ENCODE peak calls at places on chromosomes 3 and 15, in five cellular contexts. H is right lobe of liver, K is H1, L is neuronal stem cell, E is MM.1S. Y is an unnamed sample. For H3K4me1 and H3K36me3, the result is how much of the 10 kb centered on the place peaks cover.

GRCh38 chr3:190811775-190812480 is 50.6 kb downstream of the GMNC start:
- DNase-seq in H (peak), K (peak), L (peak), E (peak), Y (peak)

GRCh38 chr15:56918907-56919707 is 663 bp downstream of the TCF12 start:
- DNase-seq in L (peak), E (peak), K (peak), H (peak), Y (no peak)

GRCh38 chr3:31461441-31461840 is 71.3 kb upstream of the STT3B start:
- DNase-seq in E (no peak), L (no peak), H (no peak), K (no peak), Y (no peak)

GRCh38 chr3:69129531-69129930 is 7.1 kb upstream of the LMOD3 start:
- DNase-seq in L (no peak), H (no peak), K (no peak), E (no peak), Y (no peak)

GRCh38 chr3:99170867-99171517 is 269.5 kb upstream of the DCBLD2 start:
- DNase-seq in K (no peak), H (peak), E (no peak), L (no peak), Y (no peak)

GRCh38 chr15:99424978-99425665 is 140.7 kb upstream of the MEF2A start:
- DNase-seq in E (no peak), L (no peak), K (no peak), H (peak), Y (no peak)

GRCh38 chr15:69338535-69339213 is 40.0 kb downstream of the PAQR5 start:
- DNase-seq in H (no peak), K (no peak), E (no peak), L (no peak), Y (no peak)

GRCh38 chr3:97720417-97720816 is 44.1 kb upstream of the ARL6 start:
- DNase-seq in E (no peak), K (no peak), L (no peak), H (no peak), Y (no peak)

GRCh38 chr15:38671675-38672141 is 107.1 kb upstream of the RASGRP1 start:
- DNase-seq in E (no peak), K (no peak), H (no peak), L (no peak), Y (no peak)

GRCh38 chr15:48682949-48683651 is 37.6 kb upstream of the FBN1 start:
- DNase-seq in K (no peak), L (no peak), H (peak), E (no peak), Y (no peak)

GRCh38 chr15:70375586-70375985 is 277.9 kb upstream of the TLE3 start:
- DNase-seq in K (no peak), L (no peak), E (no peak), H (no peak), Y (no peak)

DNA sequence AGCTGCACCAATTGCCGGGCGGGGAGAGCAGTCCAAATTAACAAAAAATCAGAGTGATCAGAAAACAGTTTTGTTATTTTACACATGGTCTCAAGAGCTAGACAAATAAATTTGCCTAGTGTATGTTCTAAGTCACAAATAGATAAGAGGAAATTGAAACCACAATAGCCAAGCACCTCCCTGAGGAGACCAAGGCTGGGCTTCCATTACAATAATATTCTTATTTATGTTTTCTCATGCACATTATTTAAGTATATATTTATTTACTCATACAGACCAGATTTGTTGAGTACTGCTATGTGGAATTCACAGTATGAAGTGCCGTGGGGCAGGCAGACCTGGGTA is 242.3 kb upstream of the ICE2 start:
- DNase-seq in H (no peak), K (no peak), L (no peak), E (no peak), Y (no peak)
- H3K4me3 ChIP-seq in H (no peak), K (no peak), L (no peak), E (no peak), Y (no peak)

GRCh38 chr3:71512544-71512943 is 71.0 kb downstream of the FOXP1 start:
- DNase-seq in E (no peak), H (no peak), K (no peak), L (no peak), Y (no peak)

GRCh38 chr3:71512000-71512399 is 71.5 kb downstream of the FOXP1 start:
- DNase-seq in L (no peak), K (no peak), H (no peak), E (peak), Y (no peak)

GRCh38 chr3:71514621-71515020 is 68.9 kb downstream of the FOXP1 start:
- DNase-seq in H (no peak), K (no peak), L (no peak), E (no peak), Y (no peak)

GRCh38 chr3:71513495-71513894 is 70.0 kb downstream of the FOXP1 start:
- DNase-seq in K (no peak), L (no peak), E (no peak), H (no peak), Y (no peak)

GRCh38 chr3:71513081-71513480 is 70.4 kb downstream of the FOXP1 start:
- DNase-seq in E (no peak), L (no peak), K (no peak), H (no peak), Y (no peak)
- H3K4me1 ChIP-seq in E (under half), L (under half), K (under half), H (under half), Y (under half)

GRCh38 chr15:42721016-42721415 is 15.9 kb downstream of the CDAN1 start:
- DNase-seq in K (no peak), H (no peak), E (no peak), L (no peak), Y (no peak)
- H3K36me3 ChIP-seq in K (under half), H (under half), E (under half), L (half or more), Y (under half)

DNA sequence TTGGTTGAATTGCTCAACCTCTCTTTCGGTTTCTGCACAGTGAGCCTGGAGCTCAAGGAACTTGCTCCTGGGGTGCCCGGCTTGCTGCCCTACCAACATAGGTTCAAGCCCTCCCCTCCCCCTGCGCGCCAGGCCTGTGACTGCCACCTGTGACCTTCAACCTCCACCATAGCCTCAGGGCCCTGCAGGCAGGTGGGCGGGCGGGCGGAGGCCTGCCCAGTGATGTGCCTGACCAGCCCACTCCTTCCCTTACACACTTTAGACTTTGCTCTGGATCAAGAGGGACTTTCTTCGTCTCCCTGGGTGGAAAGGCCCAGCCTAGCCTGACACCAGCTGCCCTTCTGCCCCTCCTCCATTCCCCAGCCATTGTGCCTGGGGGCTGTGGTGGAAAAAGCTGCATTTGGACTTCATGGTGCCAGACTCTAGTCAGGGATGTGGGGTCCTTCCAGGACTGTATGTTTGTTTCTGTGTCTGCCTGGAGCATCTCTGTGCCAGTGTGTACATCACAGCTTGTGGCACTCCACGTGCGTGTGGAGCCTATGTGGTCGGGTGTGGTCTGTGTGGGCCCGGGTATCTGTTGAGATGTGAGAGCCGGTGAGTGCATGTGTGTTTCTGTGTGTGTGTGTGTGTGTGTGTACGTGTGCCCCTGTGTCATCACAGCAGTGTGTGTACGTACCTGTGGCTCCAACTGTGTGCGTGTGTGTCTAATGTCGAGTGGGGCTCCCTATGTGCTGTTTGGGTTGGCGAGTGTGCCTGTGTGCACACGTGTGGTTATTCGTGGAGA is 9.5 kb downstream of the PRKCD start:
- DNase-seq in H (no peak), K (no peak), L (no peak), E (peak), Y (no peak)
- H3K4me3 ChIP-seq in H (no peak), K (no peak), L (no peak), E (peak), Y (no peak)

DNA sequence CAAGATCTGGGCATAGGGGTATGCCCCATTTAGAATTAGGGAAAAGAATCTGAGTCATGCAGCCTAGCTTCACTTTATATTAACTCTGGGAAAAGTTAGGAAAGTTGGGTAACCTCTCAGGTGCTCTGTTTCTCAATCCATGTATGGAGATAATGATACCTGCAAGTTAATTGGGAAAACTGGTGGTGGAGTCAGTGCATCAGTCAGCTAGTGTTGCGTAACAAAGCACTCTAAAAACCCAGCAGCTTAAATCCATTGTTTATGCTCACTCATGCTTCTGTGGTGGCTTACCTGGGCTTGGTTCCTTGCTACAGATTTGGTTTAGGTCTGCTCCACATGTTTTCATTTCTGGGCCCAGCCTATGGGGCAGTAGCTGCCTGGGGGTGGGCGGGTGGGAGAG is 91.0 kb downstream of the SMAD3 start:
- DNase-seq in K (no peak), L (no peak), E (no peak), H (no peak), Y (no peak)
- H3K4me1 ChIP-seq in K (under half), L (under half), E (under half), H (under half), Y (under half)

GRCh38 chr3:52574056-52574965 is 37.9 kb downstream of the UQCC5 start:
- DNase-seq in H (no peak), L (no peak), K (no peak), E (no peak), Y (no peak)
- H3K36me3 ChIP-seq in H (under half), L (half or more), K (under half), E (under half), Y (under half)

GRCh38 chr3:33798113-33798417 is 365 bp upstream of the PDCD6IP start:
- DNase-seq in L (no peak), E (no peak), K (no peak), H (no peak), Y (no peak)

GRCh38 chr3:33792167-33792892 is 6.1 kb upstream of the PDCD6IP start:
- DNase-seq in H (no peak), K (no peak), L (no peak), E (no peak), Y (no peak)

GRCh38 chr3:33799202-33799551 is 747 bp downstream of the PDCD6IP start:
- DNase-seq in H (no peak), L (no peak), E (no peak), K (no peak), Y (no peak)

GRCh38 chr3:33798418-33799201 is at the start of gene PDCD6IP:
- DNase-seq in L (peak), H (peak), E (peak), K (peak), Y (peak)

DNA sequence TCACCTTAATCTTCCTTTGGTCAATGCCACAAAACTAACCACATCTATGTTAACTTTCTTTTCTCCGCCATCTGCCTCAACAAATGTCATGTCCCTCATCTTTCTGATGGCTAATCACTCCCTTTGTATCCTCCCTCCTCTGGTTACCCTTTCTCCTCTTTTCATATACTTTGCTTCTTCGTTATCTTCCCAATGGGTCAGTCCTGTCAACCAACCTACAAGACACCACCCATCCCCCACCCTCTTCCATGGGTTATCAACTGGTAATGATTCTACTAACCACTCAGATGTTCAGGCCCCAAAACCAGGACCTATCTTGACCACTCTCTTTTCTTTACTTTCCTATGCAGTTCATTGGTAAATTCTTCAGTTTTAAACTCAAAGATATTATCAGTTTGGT is 2.3 kb upstream of the PDCD6IP start:
- DNase-seq in E (no peak), L (no peak), H (no peak), K (no peak), Y (no peak)
- H3K4me3 ChIP-seq in E (no peak), L (no peak), H (no peak), K (no peak), Y (no peak)

GRCh38 chr3:114623420-114624046 is 329.7 kb downstream of the TIGIT start:
- DNase-seq in H (no peak), E (no peak), K (no peak), L (no peak), Y (no peak)
- H3K4me1 ChIP-seq in H (under half), E (under half), K (under half), L (under half), Y (under half)